ENCODE peak calls at places on chromosomes 6 and 20, in five cellular contexts. R, B, F, U and S are unnamed samples.

GRCh38 chr20:56422131-56422823 is 10.2 kb downstream of the CASS4 start:
- DNase-seq in R (peak; percentile 88), B (peak; percentile 65), F (no peak), U (no peak), S (no peak)

GRCh38 chr6:87139236-87139635 is 16.1 kb upstream of the ZNF292 start:
- DNase-seq in R (peak; percentile 62), B (peak; percentile 74), F (peak; percentile 54), U (no peak), S (no peak)

GRCh38 chr6:119514355-119514754 is 164.8 kb upstream of the MAN1A1 start:
- DNase-seq in R (no peak), B (no peak), F (no peak), U (no peak), S (no peak)

GRCh38 chr6:157282279-157282678 is 41.0 kb downstream of the TMEM242 start:
- DNase-seq in R (no peak), B (no peak), F (no peak), U (no peak), S (no peak)

GRCh38 chr6:23055523-23055922 is 486.2 kb downstream of the HDGFL1 start:
- DNase-seq in R (no peak), B (no peak), F (no peak), U (no peak), S (no peak)

GRCh38 chr6:54805077-54805476 is 41.5 kb upstream of the FAM83B start:
- DNase-seq in R (peak; percentile 51), B (peak; percentile 53), F (peak; percentile 42), U (no peak), S (no peak)

GRCh38 chr6:137000825-137001224 is 43.9 kb downstream of the IL20RA start:
- DNase-seq in R (no peak), B (no peak), F (no peak), U (no peak), S (no peak)

GRCh38 chr6:54702772-54703171 is 143.8 kb upstream of the FAM83B start:
- DNase-seq in R (no peak), B (no peak), F (no peak), U (no peak), S (no peak)

GRCh38 chr6:10954590-10955010 is 67.7 kb downstream of the SYCP2L start:
- DNase-seq in R (peak; percentile 77), B (peak; percentile 95), F (peak; percentile 91), U (peak; percentile 63), S (peak; percentile 90)

GRCh38 chr6:63805808-63806572 is 170.4 kb downstream of the PHF3 start:
- DNase-seq in R (peak; percentile 95), B (peak; percentile 55), F (peak; percentile 37), U (no peak), S (no peak)

GRCh38 chr6:112941613-112942012 is 594.5 kb downstream of the RFPL4B start:
- DNase-seq in R (peak; percentile 17), B (no peak), F (no peak), U (no peak), S (no peak)

GRCh38 chr6:96939019-96939805 is 14.7 kb downstream of the KLHL32 start:
- DNase-seq in R (peak; percentile 29), B (peak; percentile 4), F (peak; percentile 5), U (no peak), S (no peak)

DNA sequence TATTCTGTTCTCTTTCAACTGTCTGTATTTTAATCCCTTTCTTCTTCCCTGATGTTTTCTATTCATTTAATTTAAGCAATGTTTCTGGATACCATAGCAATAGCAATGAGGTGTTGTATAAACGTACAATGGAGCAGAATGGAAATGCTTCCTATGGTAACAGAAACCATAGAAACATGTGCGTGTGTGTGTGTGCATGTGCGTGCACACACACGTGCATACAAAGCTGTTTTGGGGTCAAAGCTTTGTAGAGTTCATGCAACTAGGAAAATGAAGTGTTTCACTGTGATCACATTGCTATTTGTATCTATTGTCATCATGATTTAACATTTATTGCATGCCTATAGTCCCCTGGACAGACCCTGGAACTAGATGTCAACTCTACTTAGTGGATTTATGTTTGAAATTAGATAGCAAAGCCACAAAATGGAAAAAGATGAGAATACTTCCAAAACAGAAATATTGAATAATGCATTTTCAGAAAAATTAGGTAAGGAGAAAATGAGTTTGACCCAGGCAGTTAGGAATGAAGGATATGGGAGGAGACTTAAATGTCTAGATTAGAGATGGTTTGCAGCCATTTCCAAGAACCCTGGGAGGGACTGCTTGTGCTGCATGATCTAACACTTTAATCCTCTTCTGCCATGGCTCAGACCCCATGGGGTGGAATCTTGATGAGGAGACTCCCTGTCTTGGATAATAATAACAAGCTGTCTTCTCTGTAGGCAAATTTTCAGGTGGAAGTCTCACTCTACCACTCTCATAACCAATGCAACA is 124.3 kb downstream of the TRMT11 start:
- DNase-seq in R (no peak), B (no peak), F (peak; percentile 37), U (no peak), S (no peak)
- H3K9ac ChIP-seq in R (no peak overlapping the region), B (no peak overlapping the region), F (no peak overlapping the region), U (no peak overlapping the region), S (no peak overlapping the region)

DNA sequence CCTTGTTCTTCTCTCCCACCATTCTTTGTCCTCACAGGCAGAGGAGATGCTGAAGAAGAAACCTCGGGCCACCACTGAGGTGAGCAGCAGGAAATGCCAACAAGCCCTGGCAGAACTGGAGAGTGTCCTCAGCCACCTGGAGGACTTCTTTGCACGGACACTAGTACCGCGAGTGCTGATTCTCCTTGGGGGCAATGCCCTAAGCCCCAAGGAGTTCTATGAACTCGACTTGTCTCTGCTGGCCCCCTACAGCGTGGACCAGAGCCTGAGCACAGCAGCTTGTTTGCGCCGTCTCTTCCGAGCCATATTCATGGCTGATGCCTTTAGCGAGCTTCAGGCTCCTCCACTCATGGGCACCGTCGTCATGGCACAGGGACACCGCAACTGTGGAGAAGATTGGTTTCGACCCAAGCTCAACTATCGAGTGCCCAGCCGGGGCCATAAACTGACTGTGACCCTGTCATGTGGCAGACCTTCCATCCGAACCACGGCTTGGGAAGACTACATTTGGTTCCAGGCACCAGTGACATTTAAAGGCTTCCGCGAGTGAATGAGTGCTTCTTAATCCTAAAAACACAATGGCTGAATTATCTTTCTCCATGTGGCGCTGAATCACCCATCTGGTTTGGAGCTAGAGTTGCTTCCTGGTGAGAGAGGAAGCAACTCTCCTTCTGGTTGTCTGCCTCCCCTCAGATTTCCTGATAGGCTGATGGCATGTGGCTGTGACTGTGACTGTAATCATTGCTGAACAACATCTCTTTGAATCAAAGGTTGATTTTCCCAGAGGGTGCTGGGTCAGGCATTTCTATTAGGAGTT is 4.6 kb downstream of the MAD2L1BP start:
- DNase-seq in R (no peak), B (no peak), F (no peak), U (no peak), S (no peak)
- H3K4ac ChIP-seq in R (no peak overlapping the region), B (no peak overlapping the region), F (no peak overlapping the region), U (no peak overlapping the region), S (no peak overlapping the region)

GRCh38 chr6:78462728-78463127 is 404.6 kb upstream of the IRAK1BP1 start:
- DNase-seq in R (no peak), B (no peak), F (no peak), U (no peak), S (no peak)
- H3K9ac ChIP-seq in R (no peak overlapping the region), B (no peak overlapping the region), F (no peak overlapping the region), U (no peak overlapping the region), S (no peak overlapping the region)

DNA sequence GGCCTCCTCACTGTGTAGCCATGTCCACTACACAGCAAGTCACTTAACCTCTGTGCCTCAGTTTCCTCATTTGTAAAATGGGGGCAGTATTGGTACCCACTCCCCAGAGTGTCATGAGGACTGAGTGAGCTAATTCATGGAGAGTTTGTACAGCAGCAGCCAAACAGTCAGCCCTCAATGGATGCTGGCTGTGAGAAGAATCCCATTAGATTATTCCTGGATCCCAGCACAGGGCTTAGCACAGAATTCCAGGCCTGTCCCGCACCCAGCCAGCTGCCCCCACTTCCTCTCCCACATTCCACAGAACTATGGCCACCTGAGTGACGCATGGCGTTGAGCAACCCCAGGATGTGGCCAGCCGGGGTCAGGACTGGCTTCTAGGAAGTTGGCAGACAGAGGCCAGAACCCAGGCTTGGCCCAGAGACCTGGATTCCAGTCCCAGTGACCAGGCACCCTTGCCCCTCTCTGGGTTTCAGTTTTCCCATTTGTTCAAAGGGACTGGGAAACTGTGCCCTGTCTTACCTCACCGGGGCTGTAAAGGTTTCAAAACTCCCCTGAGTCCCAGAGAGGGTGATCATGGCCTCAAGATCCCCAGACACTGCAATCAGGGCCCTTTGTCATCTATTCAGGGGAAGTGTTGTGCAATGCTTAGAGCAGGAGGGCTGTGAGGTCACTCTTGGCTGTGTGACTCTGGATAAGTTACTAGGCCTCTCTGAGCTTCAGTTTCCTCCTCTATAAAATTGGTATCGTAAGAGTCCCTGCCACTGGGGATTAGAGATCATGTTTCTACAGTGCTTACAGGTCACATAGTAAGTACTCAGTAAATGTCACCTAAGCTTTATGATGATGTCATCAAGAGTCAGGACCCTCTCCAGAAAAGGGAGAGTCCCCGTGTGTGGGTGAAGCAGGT is 3.0 kb upstream of the TGM2 start:
- DNase-seq in R (peak; percentile 96), B (peak; percentile 96), F (peak; percentile 73), U (no peak), S (peak; percentile 43)
- H3K4ac ChIP-seq in R (peak overlapping the region; percentile 95), B (peak overlapping the region; percentile 8), F (no peak overlapping the region), U (no peak overlapping the region), S (no peak overlapping the region)

GRCh38 chr6:95780037-95780436 is 202.7 kb downstream of the MANEA start:
- DNase-seq in R (no peak), B (no peak), F (no peak), U (no peak), S (no peak)

GRCh38 chr6:95777338-95777737 is 200.0 kb downstream of the MANEA start:
- DNase-seq in R (no peak), B (no peak), F (no peak), U (no peak), S (no peak)
- H3K9ac ChIP-seq in R (no peak overlapping the region), B (no peak overlapping the region), F (no peak overlapping the region), U (no peak overlapping the region), S (no peak overlapping the region)

DNA sequence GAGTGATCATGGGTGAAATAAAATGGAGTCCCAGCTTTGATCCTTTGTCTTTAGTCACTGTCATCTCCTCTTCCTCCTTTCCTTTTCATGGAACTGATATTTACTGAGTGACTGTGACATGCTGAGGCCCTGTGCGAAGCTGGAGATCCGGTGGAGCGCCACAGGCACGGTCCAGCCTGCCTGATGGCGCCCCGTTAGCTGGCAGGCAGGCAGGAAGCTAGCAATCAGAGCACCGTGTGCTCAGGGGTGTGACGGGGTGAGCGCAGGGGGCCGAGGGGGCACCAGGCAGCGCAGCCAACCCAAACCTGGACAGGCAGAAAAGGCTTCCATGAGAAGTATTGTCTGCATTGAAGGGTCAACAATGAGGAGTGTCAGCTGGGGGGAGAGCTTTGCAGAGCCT is 100.2 kb upstream of the AKAP12 start:
- DNase-seq in R (no peak), B (no peak), F (no peak), U (no peak), S (no peak)
- H3K4ac ChIP-seq in R (no peak overlapping the region), B (no peak overlapping the region), F (no peak overlapping the region), U (no peak overlapping the region), S (no peak overlapping the region)

GRCh38 chr20:5797165-5797564 is 47.0 kb downstream of the SHLD1 start:
- DNase-seq in R (no peak), B (no peak), F (no peak), U (no peak), S (no peak)
- H3K9ac ChIP-seq in R (no peak overlapping the region), B (no peak overlapping the region), F (no peak overlapping the region), U (no peak overlapping the region), S (no peak overlapping the region)